ENCODE peak calls at places on chromosome 18, in six cellular contexts. N is activated CD8-positive, alpha-beta memory T cell treated with anti-CD3 and anti-CD28 coated beads for 1 hour; Y is activated naive CD8-positive, alpha-beta T cell treated with anti-CD3 and anti-CD28 coated beads, Interleukin-2, amount 50 U/mL, for 24 hours; A is astrocyte of the cerebellum; F is HFFc6; K is lower lobe of right lung. P is an unnamed sample.

GRCh38 chr18:32289480-32290075 is 99.7 kb downstream of the MEP1B start:
- DNase-seq in F (peak), N (no peak), A (peak), Y (peak), K (no peak), P (no peak)

GRCh38 chr18:37484893-37485834 is 80.4 kb downstream of the CELF4 start:
- DNase-seq in A (no peak), N (no peak), Y (peak), F (no peak), K (no peak), P (peak)

GRCh38 chr18:14958701-14959100 is 210.7 kb downstream of the ANKRD30B start:
- DNase-seq in A (no peak), F (no peak), K (no peak), Y (no peak), N (no peak), P (no peak)

GRCh38 chr18:13628211-13628610 is 98.1 kb downstream of the FAM210A start:
- DNase-seq in F (no peak), A (no peak), N (no peak), K (no peak), Y (no peak), P (no peak)

GRCh38 chr18:51867767-51868166 is 472.2 kb upstream of the DCC start:
- DNase-seq in Y (peak), N (no peak), F (no peak), K (no peak), A (peak), P (no peak)

GRCh38 chr18:10660485-10660884 is 134.7 kb downstream of the NAPG start:
- DNase-seq in Y (no peak), N (no peak), K (no peak), F (no peak), A (peak), P (peak)

GRCh38 chr18:73979742-73980141 is 167.9 kb downstream of the FBXO15 start:
- DNase-seq in K (no peak), A (peak), N (no peak), F (peak), Y (no peak), P (no peak)

GRCh38 chr18:32754508-32755263 is 18.1 kb downstream of the KLHL14 start:
- DNase-seq in N (no peak), K (no peak), A (no peak), Y (no peak), F (no peak), P (no peak)

GRCh38 chr18:79400591-79401381 is 5.1 kb downstream of the NFATC1 start:
- DNase-seq in K (peak), A (no peak), F (no peak), Y (peak), N (no peak), P (peak)

GRCh38 chr18:35818353-35818667 is 154.2 kb upstream of the RMP24 start:
- DNase-seq in A (no peak), K (no peak), F (no peak), Y (no peak), N (no peak), P (no peak)

GRCh38 chr18:7729858-7730257 is 162.7 kb downstream of the PTPRM start:
- DNase-seq in K (no peak), A (no peak), N (no peak), Y (no peak), F (no peak), P (no peak)

P was measured in Right ventricle myocardium inferior.